ENCODE peak calls at places on chromosomes 11 and 22, in five cellular contexts. L is ELR; H is HEK293T; F is midbrain; V is stimulated activated CD4-positive, alpha-beta T cell treated with anti-CD3 and anti-CD28 coated beads, TNF-alpha, amount 100 ng/mL, for 48 hours. U is an unnamed sample.
A peak's percentile ranks its signal among the peaks of the same experiment; 100 is the strongest.

GRCh38 chr11:108754901-108755625 is 90.2 kb downstream of the DDX10 start:
- DNase-seq in H (no peak), L (no peak), V (no peak), F (no peak), U (no peak)

GRCh38 chr11:58609723-58610122 is 12.7 kb upstream of the CNTF start:
- DNase-seq in H (no peak), V (no peak), F (no peak), L (no peak), U (no peak)

GRCh38 chr11:102846292-102846691 is 2.9 kb upstream of the MMP3 start:
- DNase-seq in H (no peak), F (no peak), V (no peak), L (peak; percentile 72), U (no peak)

GRCh38 chr11:20226936-20227335 is 66.7 kb upstream of the DBX1 start:
- DNase-seq in V (no peak), L (peak; percentile 4), H (no peak), F (no peak), U (no peak)

GRCh38 chr11:84465040-84465439 is 1162.1 kb downstream of the DLG2 start:
- DNase-seq in L (no peak), V (no peak), H (no peak), F (no peak), U (no peak)

GRCh38 chr11:47280860-47281259 is 10.9 kb downstream of the MADD start:
- DNase-seq in H (no peak), F (no peak), V (no peak), L (no peak), U (no peak)

GRCh38 chr11:126791446-126791845 is 209.1 kb downstream of the KIRREL3 start:
- DNase-seq in H (no peak), V (no peak), L (peak; percentile 30), F (no peak), U (no peak)

GRCh38 chr11:69905611-69906452 is 86.6 kb upstream of the FGF3 start:
- DNase-seq in H (no peak), F (no peak), L (no peak), V (no peak), U (no peak)

GRCh38 chr11:113034591-113034990 is 73.4 kb downstream of the NCAM1 start:
- DNase-seq in H (no peak), V (no peak), L (no peak), F (no peak), U (no peak)

GRCh38 chr11:2525941-2526807 is 81.4 kb downstream of the KCNQ1 start:
- DNase-seq in L (no peak), V (no peak), F (no peak), H (no peak), U (no peak)

GRCh38 chr11:9260182-9261146 is 4.7 kb downstream of the DENND5A start:
- DNase-seq in F (peak; percentile 8), V (no peak), L (peak; percentile 22), H (no peak), U (no peak)

GRCh38 chr11:71998061-71998460 is 648 bp upstream of the IL18BP start:
- DNase-seq in V (no peak), L (no peak), F (no peak), H (no peak), U (no peak)

GRCh38 chr11:60927061-60927592 is 2.9 kb downstream of the TMEM132A start:
- DNase-seq in H (no peak), V (no peak), L (no peak), F (no peak), U (no peak)

GRCh38 chr11:63212742-63213141 is 30.7 kb downstream of the SLC22A25 start:
- DNase-seq in H (peak; percentile 34), L (peak; percentile 43), F (peak; percentile 0), V (peak; percentile 4), U (no peak)

GRCh38 chr22:22697377-22698120 is 53.1 kb downstream of the GGTLC2 start:
- DNase-seq in V (no peak), H (no peak), F (no peak), L (no peak), U (no peak)

GRCh38 chr11:5004429-5005274 is 10.0 kb downstream of the OR51L1 start:
- DNase-seq in L (peak; percentile 66), H (peak; percentile 25), V (no peak), F (peak; percentile 45), U (no peak)

GRCh38 chr11:102771351-102771750 is 9.1 kb downstream of the MMP10 start:
- DNase-seq in V (no peak), L (no peak), F (no peak), H (no peak), U (no peak)

GRCh38 chr11:110903830-110904229 is 191.6 kb upstream of the ARHGAP20 start:
- DNase-seq in L (no peak), V (no peak), H (peak; percentile 28), F (no peak), U (no peak)

GRCh38 chr11:122791411-122791810 is 46.9 kb upstream of the CRTAM start:
- DNase-seq in F (no peak), V (no peak), L (peak; percentile 75), H (no peak), U (no peak)

GRCh38 chr22:26174280-26174679 is 5.0 kb downstream of the SEZ6L start:
- DNase-seq in F (peak; percentile 16), L (peak; percentile 16), V (no peak), H (peak; percentile 44), U (no peak)

GRCh38 chr11:10225553-10225952 is 68.5 kb downstream of the SBF2 start:
- DNase-seq in V (no peak), H (no peak), L (no peak), F (no peak), U (no peak)

GRCh38 chr11:125955856-125956255 is 10.0 kb downstream of the VSIG10L2 start:
- DNase-seq in L (no peak), F (no peak), V (no peak), H (no peak), U (no peak)

U was measured in GM18507.